ENCODE peak calls at places on chromosomes 16 and 17, in five cellular contexts. F is uterus, R is cardiac muscle cell, J is OCI-LY7, I is foreskin keratinocyte. V is an unnamed sample.

GRCh38 chr16:7366041-7366440 is 33.4 kb downstream of the RBFOX1 start:
- DNase-seq in I (no peak), J (no peak), R (no peak), F (no peak), V (no peak)

GRCh38 chr16:85911531-85911930 is 12.6 kb downstream of the IRF8 start:
- DNase-seq in R (no peak), I (no peak), F (no peak), J (no peak), V (no peak)

GRCh38 chr16:85157813-85158701 is 45.8 kb upstream of the CIBAR2 start:
- DNase-seq in F (no peak), J (no peak), R (peak), I (no peak), V (no peak)

GRCh38 chr17:39935896-39936295 is 8.4 kb downstream of the LRRC3C start:
- DNase-seq in I (no peak), J (no peak), F (no peak), R (no peak), V (no peak)

GRCh38 chr17:66365204-66365524 is 62.8 kb downstream of the PRKCA start:
- DNase-seq in R (no peak), I (no peak), F (no peak), J (no peak), V (no peak)

GRCh38 chr17:80843741-80844156 is 147.9 kb upstream of the CHMP6 start:
- DNase-seq in F (no peak), J (no peak), I (no peak), R (no peak), V (no peak)

GRCh38 chr17:42017866-42018200 is 594 bp upstream of the DNAJC7 start:
- DNase-seq in J (no peak), R (no peak), F (no peak), I (no peak), V (no peak)

GRCh38 chr16:52099382-52099781 is 447.6 kb downstream of the TOX3 start:
- DNase-seq in I (no peak), F (no peak), R (no peak), J (no peak), V (no peak)

GRCh38 chr17:49574283-49574892 is 1.3 kb upstream of the NXPH3 start:
- DNase-seq in F (no peak), J (no peak), I (no peak), R (no peak), V (no peak)

GRCh38 chr17:74748529-74749261 is at the start of gene NHERF1:
- DNase-seq in I (peak), R (peak), J (peak), F (peak), V (peak)

GRCh38 chr16:72873853-72874252 is 174.1 kb downstream of the ZFHX3 start:
- DNase-seq in F (no peak), J (no peak), I (no peak), R (no peak), V (no peak)

GRCh38 chr16:72877374-72878028 is 170.4 kb downstream of the ZFHX3 start:
- DNase-seq in I (peak), J (no peak), R (no peak), F (no peak), V (no peak)

GRCh38 chr16:72876981-72877373 is 171.0 kb downstream of the ZFHX3 start:
- DNase-seq in F (no peak), I (no peak), J (no peak), R (no peak), V (no peak)

GRCh38 chr16:72876221-72876620 is 171.7 kb downstream of the ZFHX3 start:
- DNase-seq in R (no peak), I (no peak), F (peak), J (no peak), V (no peak)

DNA sequence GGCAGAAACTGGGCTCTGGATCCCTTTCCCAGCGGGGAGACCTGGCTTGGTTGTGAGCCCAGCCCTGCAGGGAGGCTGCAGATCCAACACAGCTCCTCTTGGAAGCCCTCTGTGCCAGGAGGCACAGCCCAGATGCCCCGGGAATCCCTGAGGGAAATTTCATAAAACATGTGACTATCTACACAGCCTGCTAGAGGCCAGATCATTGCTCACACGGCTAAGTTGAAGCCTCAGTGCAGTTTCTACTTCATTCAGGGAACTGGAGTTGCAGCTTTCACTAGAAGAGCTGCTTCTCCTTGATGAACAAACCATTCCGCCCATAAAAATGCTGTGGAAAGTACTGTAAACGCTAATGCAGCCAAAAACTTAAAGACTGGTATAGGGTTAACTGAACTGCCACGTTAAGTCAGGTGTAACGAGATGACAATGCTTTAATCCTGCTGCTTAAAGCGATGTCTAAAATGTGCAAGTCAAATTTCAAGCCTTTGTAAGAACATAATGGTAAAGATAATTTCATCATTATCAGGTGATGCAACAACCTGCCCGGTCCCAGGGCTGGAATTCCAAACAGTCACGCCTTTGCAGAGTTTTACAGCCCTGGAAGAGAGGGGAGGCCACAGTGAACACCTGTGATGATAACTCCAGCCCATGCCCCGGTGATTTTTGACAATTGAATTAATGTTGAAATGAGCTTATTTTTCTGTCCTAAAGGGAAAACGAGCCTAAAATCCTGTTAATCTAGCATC is 172.5 kb downstream of the ZFHX3 start:
- DNase-seq in F (no peak), R (no peak), J (no peak), I (peak), V (no peak)
- H3K27ac ChIP-seq in F (peak), R (no peak), J (no peak), I (no peak), V (peak)

GRCh38 chr17:77214328-77214727 is 73.6 kb downstream of the SEC14L1 start:
- DNase-seq in F (no peak), R (no peak), I (no peak), J (no peak), V (no peak)

GRCh38 chr17:77213778-77214132 is 73.0 kb downstream of the SEC14L1 start:
- DNase-seq in I (no peak), F (no peak), R (no peak), J (no peak), V (no peak)

GRCh38 chr17:77211681-77212080 is 70.9 kb downstream of the SEC14L1 start:
- DNase-seq in I (no peak), J (peak), R (no peak), F (no peak), V (no peak)

GRCh38 chr17:77212081-77212832 is 71.5 kb downstream of the SEC14L1 start:
- DNase-seq in R (no peak), I (no peak), J (peak), F (no peak), V (no peak)

GRCh38 chr17:77212833-77213777 is 72.3 kb downstream of the SEC14L1 start:
- DNase-seq in F (no peak), J (no peak), I (no peak), R (peak), V (no peak)
- H3K27ac ChIP-seq in F (no peak), J (peak), I (no peak), R (peak), V (no peak)

GRCh38 chr16:28126684-28127620 is 63.4 kb upstream of the GSG1L start:
- DNase-seq in I (no peak), J (no peak), F (no peak), R (no peak), V (no peak)

GRCh38 chr16:28131743-28132393 is 68.4 kb upstream of the GSG1L start:
- DNase-seq in F (no peak), J (no peak), I (no peak), R (no peak), V (no peak)

GRCh38 chr16:28133666-28134065 is 70.2 kb upstream of the GSG1L start:
- DNase-seq in R (no peak), J (no peak), F (no peak), I (no peak), V (no peak)

GRCh38 chr16:28130099-28131088 is 66.9 kb upstream of the GSG1L start:
- DNase-seq in F (no peak), J (no peak), I (no peak), R (peak), V (no peak)

GRCh38 chr16:28131210-28131609 is 67.7 kb upstream of the GSG1L start:
- DNase-seq in R (no peak), I (no peak), F (no peak), J (no peak), V (no peak)
- H3K27ac ChIP-seq in R (no peak), I (no peak), F (peak), J (peak), V (peak)

DNA sequence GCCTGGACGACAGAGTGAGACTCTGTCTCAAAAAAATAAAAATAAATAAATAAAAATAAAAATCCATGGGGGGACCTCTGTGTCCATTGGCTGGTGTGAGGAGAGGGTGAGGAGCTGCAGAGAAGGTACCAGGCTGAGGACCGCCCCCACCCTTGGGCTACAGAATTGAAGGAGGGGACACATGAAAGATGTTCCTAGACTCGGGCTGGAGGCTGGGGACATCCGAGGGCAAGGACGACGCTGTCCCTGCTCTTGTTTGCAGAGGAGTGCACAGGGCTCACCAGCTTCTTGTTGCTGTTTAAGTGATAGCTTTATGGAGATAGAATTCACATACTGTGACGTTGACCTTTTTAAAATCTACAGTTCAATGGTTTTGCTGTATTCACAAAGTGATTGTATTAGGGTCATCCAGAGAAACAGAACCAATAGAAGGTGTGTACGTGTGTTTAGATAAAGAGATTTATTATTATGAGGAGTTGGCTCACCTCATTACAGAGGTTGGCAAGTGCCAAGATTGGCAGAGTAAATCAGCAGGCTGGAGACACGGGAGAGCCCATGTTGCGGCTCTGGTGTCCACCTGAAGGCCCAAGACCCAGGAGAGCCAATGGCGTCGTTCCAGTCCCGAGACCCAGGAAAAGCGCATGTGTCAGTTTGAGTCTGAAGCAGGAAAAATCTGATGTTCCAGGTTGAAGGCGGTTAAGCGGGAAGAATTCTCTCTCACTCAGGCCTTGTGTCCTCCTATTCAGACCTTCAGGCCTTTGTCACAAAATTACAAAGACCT is 320.7 kb downstream of the SEC14L1 start:
- DNase-seq in F (no peak), I (no peak), R (no peak), J (peak), V (no peak)
- H3K27ac ChIP-seq in F (no peak), I (no peak), R (peak), J (peak), V (no peak)

V was measured in thoracic aorta.